ENCODE peak calls at places on chromosomes 6 and 20, in ten cellular contexts. W is uterus, N is psoas muscle, T is IMR-90, D is spleen, E is transverse colon, K is tibial nerve, Y is left lung, A is lower lobe of right lung, G is A549. Q is an unnamed sample. For H3K4me1, the result is how much of the 10 kb centered on the place peaks cover.

GRCh38 chr6:154842828-154843227 is 109.6 kb downstream of the SCAF8 start:
- DNase-seq in W (no peak), N (no peak), T (no peak), D (no peak), E (no peak), K (no peak), Y (no peak), A (no peak), G (no peak), Q (no peak)

GRCh38 chr6:169335301-169335700 is 81.7 kb upstream of the THBS2 start:
- DNase-seq in W (no peak), N (no peak), T (no peak), D (no peak), E (no peak), K (no peak), Y (no peak), A (no peak), G (no peak), Q (no peak)

GRCh38 chr6:101400341-101400740 is 6.8 kb downstream of the GRIK2 start:
- DNase-seq in W (no peak), N (no peak), T (no peak), D (no peak), E (no peak), K (no peak), Y (no peak), A (no peak), G (no peak), Q (no peak)

GRCh38 chr6:41449399-41450245 is 96.6 kb upstream of the FOXP4 start:
- DNase-seq in W (peak), N (peak), T (no peak), D (no peak), E (peak), K (no peak), Y (no peak), A (no peak), G (no peak), Q (peak)

GRCh38 chr6:150695652-150696051 is 96.0 kb downstream of the PLEKHG1 start:
- DNase-seq in W (no peak), N (no peak), T (no peak), D (no peak), E (no peak), K (no peak), Y (no peak), A (no peak), G (no peak), Q (no peak)

GRCh38 chr20:34544109-34544793 is 14.3 kb upstream of the MAP1LC3A start:
- DNase-seq in W (no peak), N (no peak), T (no peak), D (no peak), E (peak), K (no peak), Y (no peak), A (peak), G (no peak), Q (no peak)

GRCh38 chr6:136945072-136945471 is 23.0 kb downstream of the SLC35D3 start:
- DNase-seq in W (no peak), N (no peak), T (no peak), D (no peak), E (no peak), K (no peak), Y (no peak), A (no peak), G (no peak), Q (no peak)

GRCh38 chr6:56730663-56731529 is 88.2 kb upstream of the DST start:
- DNase-seq in W (no peak), N (no peak), T (peak), D (no peak), E (no peak), K (no peak), Y (no peak), A (no peak), G (no peak), Q (peak)

GRCh38 chr6:106256201-106256968 is 69.2 kb downstream of the ATG5 start:
- DNase-seq in W (no peak), N (no peak), T (peak), D (no peak), E (no peak), K (no peak), Y (no peak), A (no peak), G (no peak), Q (no peak)

GRCh38 chr6:111260570-111261298 is 173.4 kb downstream of the SLC16A10 start:
- DNase-seq in W (no peak), N (no peak), T (peak), D (no peak), E (no peak), K (no peak), Y (no peak), A (no peak), G (no peak), Q (no peak)

GRCh38 chr6:137705166-137706064 is 161.6 kb upstream of the TNFAIP3 start:
- DNase-seq in W (peak), N (peak), T (peak), D (peak), E (peak), K (peak), Y (no peak), A (peak), G (no peak), Q (peak)

GRCh38 chr6:2008383-2008976 is 236.9 kb downstream of the GMDS start:
- DNase-seq in W (no peak), N (no peak), T (peak), D (no peak), E (no peak), K (no peak), Y (no peak), A (no peak), G (no peak), Q (no peak)

GRCh38 chr6:91486200-91486599 is 899.3 kb upstream of the MAP3K7 start:
- DNase-seq in W (no peak), N (no peak), T (no peak), D (no peak), E (no peak), K (no peak), Y (no peak), A (no peak), G (no peak), Q (no peak)

GRCh38 chr20:2889797-2890196 is 16.5 kb downstream of the PTPRA start:
- DNase-seq in W (no peak), N (no peak), T (no peak), D (no peak), E (no peak), K (no peak), Y (no peak), A (no peak), G (no peak), Q (no peak)

GRCh38 chr6:12815089-12815488 is 98.5 kb downstream of the PHACTR1 start:
- DNase-seq in W (no peak), N (no peak), T (no peak), D (no peak), E (no peak), K (no peak), Y (no peak), A (no peak), G (no peak), Q (no peak)

GRCh38 chr6:142474446-142475289 is 172.9 kb downstream of the ADGRG6 start:
- DNase-seq in W (no peak), N (no peak), T (peak), D (no peak), E (no peak), K (peak), Y (no peak), A (no peak), G (peak), Q (peak)

GRCh38 chr6:97187951-97188350 is 95.1 kb downstream of the MMS22L start:
- DNase-seq in W (no peak), N (no peak), T (peak), D (no peak), E (no peak), K (no peak), Y (no peak), A (no peak), G (no peak), Q (no peak)

GRCh38 chr6:165186041-165186440 is 123.4 kb downstream of the C6orf118 start:
- DNase-seq in W (no peak), N (no peak), T (no peak), D (no peak), E (no peak), K (no peak), Y (no peak), A (no peak), G (no peak), Q (no peak)

GRCh38 chr20:33394718-33395117 is 6.6 kb downstream of the CDK5RAP1 start:
- DNase-seq in W (no peak), N (no peak), T (no peak), D (no peak), E (no peak), K (no peak), Y (no peak), A (no peak), G (no peak), Q (no peak)

GRCh38 chr6:79305020-79305419 is 70.5 kb upstream of the HMGN3 start:
- DNase-seq in W (no peak), N (no peak), T (no peak), D (no peak), E (no peak), K (no peak), Y (no peak), A (no peak), G (no peak), Q (no peak)

GRCh38 chr6:156900292-156900691 is 123.1 kb downstream of the ARID1B start:
- DNase-seq in W (no peak), N (no peak), T (no peak), D (no peak), E (no peak), K (no peak), Y (no peak), A (no peak), G (no peak), Q (no peak)

GRCh38 chr20:61694666-61695065 is 371.0 kb downstream of the TAF4 start:
- DNase-seq in W (no peak), N (no peak), T (no peak), D (no peak), E (no peak), K (no peak), Y (no peak), A (peak), G (no peak), Q (no peak)

GRCh38 chr6:84052883-84053241 is 19.3 kb downstream of the MRAP2 start:
- DNase-seq in W (no peak), N (no peak), T (no peak), D (no peak), E (no peak), K (no peak), Y (no peak), A (no peak), G (no peak), Q (no peak)

GRCh38 chr6:29861521-29862255 is 34.1 kb downstream of the HLA-G start:
- DNase-seq in W (no peak), N (no peak), T (no peak), D (no peak), E (no peak), K (no peak), Y (no peak), A (no peak), G (no peak), Q (no peak)

GRCh38 chr6:168574699-168575195 is 133.8 kb downstream of the SMOC2 start:
- DNase-seq in W (peak), N (peak), T (no peak), D (no peak), E (peak), K (peak), Y (peak), A (no peak), G (no peak), Q (peak)

GRCh38 chr6:162710438-162710837 is 17.1 kb downstream of the PRKN start:
- DNase-seq in W (no peak), N (no peak), T (no peak), D (no peak), E (no peak), K (no peak), Y (no peak), A (no peak), G (no peak), Q (no peak)

GRCh38 chr20:44133424-44133823 is 53.6 kb downstream of the JPH2 start:
- DNase-seq in W (no peak), N (no peak), T (no peak), D (no peak), E (no peak), K (no peak), Y (no peak), A (no peak), G (no peak), Q (no peak)

GRCh38 chr6:129621252-129621651 is 88.7 kb downstream of the ARHGAP18 start:
- DNase-seq in W (no peak), N (no peak), T (no peak), D (no peak), E (peak), K (no peak), Y (no peak), A (no peak), G (no peak), Q (no peak)

GRCh38 chr20:16005612-16006493 is 567.4 kb downstream of the KIF16B start:
- DNase-seq in W (no peak), N (no peak), T (no peak), D (no peak), E (no peak), K (no peak), Y (no peak), A (no peak), G (no peak), Q (no peak)

GRCh38 chr6:22956029-22956715 is 386.8 kb downstream of the HDGFL1 start:
- DNase-seq in W (no peak), N (no peak), T (no peak), D (no peak), E (no peak), K (no peak), Y (no peak), A (no peak), G (no peak), Q (peak)

GRCh38 chr20:64063389-64064144 is 569 bp downstream of the TCEA2 start:
- DNase-seq in W (peak), N (peak), T (no peak), D (no peak), E (peak), K (no peak), Y (no peak), A (no peak), G (no peak), Q (peak)

GRCh38 chr20:49579195-49579594 is 11.3 kb upstream of the PTGIS start:
- DNase-seq in W (no peak), N (no peak), T (no peak), D (peak), E (no peak), K (no peak), Y (no peak), A (no peak), G (no peak), Q (no peak)

GRCh38 chr6:169956580-169956979 is 205.2 kb downstream of the ERMARD start:
- DNase-seq in W (no peak), N (no peak), T (no peak), D (peak), E (no peak), K (no peak), Y (no peak), A (no peak), G (no peak), Q (no peak)

GRCh38 chr6:97919631-97920030 is 636.6 kb upstream of the MMS22L start:
- DNase-seq in W (no peak), N (no peak), T (no peak), D (no peak), E (no peak), K (no peak), Y (no peak), A (no peak), G (no peak), Q (no peak)

GRCh38 chr6:4059115-4059777 is 19.7 kb downstream of the FAM217A start:
- DNase-seq in W (no peak), N (no peak), T (peak), D (no peak), E (no peak), K (no peak), Y (no peak), A (no peak), G (peak), Q (peak)

GRCh38 chr6:83365931-83366330 is 64.9 kb downstream of the ME1 start:
- DNase-seq in W (no peak), N (no peak), T (peak), D (no peak), E (no peak), K (peak), Y (no peak), A (no peak), G (no peak), Q (no peak)

GRCh38 chr6:44624226-44624625 is 236.7 kb downstream of the CDC5L start:
- DNase-seq in W (no peak), N (no peak), T (no peak), D (no peak), E (no peak), K (no peak), Y (no peak), A (no peak), G (no peak), Q (no peak)

GRCh38 chr20:20009784-20010253 is 7.3 kb upstream of the NAA20 start:
- DNase-seq in W (no peak), N (no peak), T (no peak), D (no peak), E (no peak), K (no peak), Y (no peak), A (no peak), G (no peak), Q (no peak)

DNA sequence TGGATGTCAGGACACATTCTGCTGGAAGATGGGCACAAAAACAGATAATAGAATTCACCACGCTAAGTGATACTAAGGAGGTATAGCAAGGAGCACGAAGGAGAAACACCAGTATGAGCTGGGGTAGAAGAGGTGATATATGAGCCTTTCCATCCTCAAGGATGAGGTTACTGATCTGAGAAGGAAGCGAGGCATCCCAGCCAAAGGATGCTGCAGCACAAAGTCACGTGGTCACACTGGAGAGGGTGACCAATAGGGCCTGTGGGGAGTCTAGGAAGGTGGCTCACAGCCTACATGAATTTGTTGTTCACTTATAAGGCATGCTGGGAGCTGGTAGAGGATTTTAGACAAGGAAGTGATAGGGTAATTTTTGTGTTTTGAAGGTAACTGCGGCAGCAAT is 1.4 kb downstream of the GINS1 start:
- DNase-seq in W (no peak), N (no peak), T (no peak), D (no peak), E (no peak), K (no peak), Y (no peak), A (no peak), G (no peak), Q (no peak)
- H3K4me3 ChIP-seq in W (no peak), N (no peak), T (no peak), D (no peak), E (no peak), K (no peak), Y (no peak), A (no peak), G (peak), Q (no peak)

DNA sequence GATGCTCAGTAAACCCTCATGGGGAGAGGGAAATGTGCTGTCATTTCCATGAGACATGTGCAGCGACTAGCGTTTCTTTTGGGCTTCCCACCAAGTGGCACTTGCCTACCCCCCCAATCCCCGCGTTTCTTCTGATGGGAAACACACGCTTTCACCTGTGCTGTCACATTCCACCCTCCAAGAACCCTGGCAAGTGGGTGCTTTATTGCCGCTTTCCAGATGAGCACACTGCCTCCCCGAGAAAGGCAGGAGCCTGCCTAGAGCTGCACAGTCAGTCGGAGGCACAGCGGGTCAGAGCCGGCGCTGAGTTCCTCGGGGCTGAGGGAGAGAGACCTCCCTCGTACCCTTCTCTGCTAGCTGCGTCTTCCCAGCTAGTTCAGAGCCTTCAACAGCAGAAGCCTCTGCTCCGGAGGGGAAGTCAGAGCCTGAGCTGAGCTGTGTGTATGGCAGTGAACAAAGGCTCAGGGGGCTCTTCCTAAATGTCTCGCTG is 12.3 kb upstream of the CCDC167 start:
- DNase-seq in W (no peak), N (no peak), T (no peak), D (no peak), E (no peak), K (no peak), Y (no peak), A (no peak), G (no peak), Q (no peak)
- H3K4me1 ChIP-seq in W (under half), N (under half), T (under half), D (under half), E (under half), K (under half), Y (under half), A (under half), G (under half), Q (under half)

DNA sequence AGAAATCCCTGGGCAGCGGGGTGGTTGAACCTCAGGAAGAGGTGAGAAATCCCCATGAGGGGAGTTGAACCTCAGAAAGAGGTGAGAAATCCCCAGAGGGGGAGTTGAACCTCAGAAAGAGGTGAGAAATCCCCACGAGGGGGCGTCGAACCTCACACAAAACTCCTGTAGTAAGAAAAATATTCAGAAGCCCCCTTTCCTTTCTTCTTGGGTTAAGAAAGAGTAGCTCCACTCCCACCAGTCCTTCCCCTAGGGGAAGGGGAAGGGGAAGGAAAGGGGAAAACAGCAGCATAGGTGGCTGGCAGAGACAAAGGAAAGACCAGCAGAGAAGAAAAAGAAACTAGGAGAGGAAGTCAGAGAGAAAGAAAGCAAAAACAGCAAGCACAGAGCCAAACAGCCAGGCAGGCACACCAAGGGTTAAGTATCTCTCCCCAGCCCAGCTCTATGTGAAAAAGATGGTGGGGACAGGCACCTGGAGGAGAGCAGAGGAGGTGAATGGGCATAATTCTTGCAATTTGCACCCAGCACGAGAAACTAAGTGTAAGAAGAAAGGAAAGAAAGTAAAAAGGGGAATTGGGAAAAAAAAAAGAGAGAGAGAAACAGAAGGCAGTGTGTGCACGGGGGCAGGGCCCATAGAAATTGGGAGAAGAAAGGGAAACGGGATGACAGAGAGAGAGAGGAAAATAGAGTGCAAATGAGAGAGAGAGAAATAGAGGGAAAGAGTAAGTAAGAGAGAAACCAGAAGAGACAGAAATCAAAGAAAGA is 88.2 kb downstream of the PLG start:
- DNase-seq in W (no peak), N (no peak), T (no peak), D (no peak), E (no peak), K (no peak), Y (no peak), A (no peak), G (no peak), Q (no peak)
- H3K4me3 ChIP-seq in W (no peak), N (no peak), T (no peak), D (no peak), E (no peak), K (no peak), Y (no peak), A (no peak), G (no peak), Q (no peak)

DNA sequence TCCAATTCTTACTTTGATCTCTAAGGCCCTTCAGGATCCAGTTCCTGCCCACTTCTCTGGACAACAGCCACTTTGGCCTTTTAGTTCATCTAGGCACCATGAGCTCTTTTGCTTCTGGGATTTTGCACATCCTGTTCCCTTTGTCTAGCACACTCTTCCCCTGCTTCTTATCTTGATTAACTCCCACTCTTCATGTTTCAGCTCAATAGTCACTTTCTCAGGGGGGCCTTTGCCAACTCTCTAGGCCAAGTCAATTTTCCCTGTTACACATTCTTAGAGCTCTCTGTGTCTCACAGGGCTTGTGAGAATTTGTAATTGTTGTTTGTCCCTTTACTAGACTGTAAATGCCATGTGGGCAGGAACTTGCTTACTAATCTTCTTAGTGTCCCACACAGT is 58.1 kb upstream of the EPB41L1 start:
- DNase-seq in W (no peak), N (no peak), T (no peak), D (no peak), E (no peak), K (no peak), Y (no peak), A (no peak), G (no peak), Q (no peak)
- H3K4me1 ChIP-seq in W (under half), N (under half), T (under half), D (under half), E (half or more), K (under half), Y (half or more), A (half or more), G (half or more), Q (under half)

Q was measured in hepatocyte.